ENCODE peak calls at places on chromosomes 12 and 14, in six cellular contexts. Q, M, U, P, W and N are unnamed samples.

GRCh38 chr12:24364921-24365320 is 415.5 kb upstream of the SOX5 start:
- DNase-seq in M (no peak), P (no peak), Q (no peak), W (no peak), U (no peak), N (no peak)

GRCh38 chr12:66832997-66833396 is 154.1 kb upstream of the GRIP1 start:
- DNase-seq in M (no peak), U (no peak), P (no peak), W (no peak), Q (no peak), N (no peak)

GRCh38 chr14:51442513-51443175 is 202.6 kb downstream of the TMX1 start:
- DNase-seq in W (no peak), Q (no peak), P (peak), U (no peak), M (no peak), N (no peak)

GRCh38 chr12:126038434-126038833 is 973.2 kb downstream of the AACS start:
- DNase-seq in Q (no peak), U (no peak), M (no peak), P (no peak), W (no peak), N (no peak)

GRCh38 chr14:22492601-22493000 is 96.4 kb downstream of the DAD1 start:
- DNase-seq in U (no peak), Q (no peak), P (no peak), M (no peak), W (no peak), N (no peak)

GRCh38 chr12:46830731-46831334 is 5.0 kb upstream of the SLC38A4 start:
- DNase-seq in M (no peak), Q (no peak), W (no peak), U (no peak), P (no peak), N (no peak)

GRCh38 chr14:52735921-52736489 is 6.0 kb downstream of the STYX start:
- DNase-seq in W (no peak), Q (no peak), M (no peak), U (no peak), P (no peak), N (no peak)

GRCh38 chr12:50241178-50241577 is 42.1 kb downstream of the LIMA1 start:
- DNase-seq in U (no peak), W (no peak), M (no peak), Q (no peak), P (no peak), N (no peak)

GRCh38 chr12:15856097-15856982 is 25.8 kb upstream of the STRAP start:
- DNase-seq in P (peak), M (peak), U (no peak), Q (peak), W (no peak), N (peak)

GRCh38 chr12:123532021-123532420 is 1.5 kb downstream of the RILPL1 start:
- DNase-seq in U (no peak), M (no peak), W (no peak), Q (no peak), P (peak), N (peak)

GRCh38 chr12:128078311-128078851 is 188.6 kb upstream of the TMEM132C start:
- DNase-seq in M (no peak), P (peak), W (no peak), U (no peak), Q (no peak), N (no peak)

GRCh38 chr12:38983117-38983571 is 77.8 kb upstream of the CPNE8 start:
- DNase-seq in Q (no peak), P (peak), U (no peak), M (no peak), W (no peak), N (no peak)

GRCh38 chr12:123356159-123356670 is 8.4 kb downstream of the SBNO1 start:
- DNase-seq in M (no peak), U (no peak), P (no peak), Q (no peak), W (no peak), N (no peak)